ENCODE peak calls at places on chromosomes 1 and 21, in seven cellular contexts. B, T, F, N, P, Q and M are unnamed samples.

GRCh38 chr21:41477641-41478318 is 30.2 kb downstream of the TMPRSS2 start:
- DNase-seq in N (no peak), B (peak), F (peak), T (peak), P (no peak), Q (peak), M (peak)

GRCh38 chr1:109283748-109284600 is 1.0 kb upstream of the PSRC1 start:
- DNase-seq in Q (no peak), T (no peak), N (no peak), B (no peak), P (no peak), F (no peak), M (peak)

GRCh38 chr1:233971753-233972152 is 67.3 kb downstream of the SLC35F3 start:
- DNase-seq in T (no peak), F (no peak), N (no peak), Q (no peak), B (no peak), P (no peak), M (no peak)

GRCh38 chr1:161131721-161132409 is 602 bp downstream of the DEDD start:
- DNase-seq in F (no peak), T (no peak), B (no peak), P (peak), Q (no peak), N (peak), M (no peak)

GRCh38 chr1:156387899-156388813 is 19.1 kb downstream of the RHBG start:
- DNase-seq in N (no peak), Q (no peak), P (no peak), B (peak), T (peak), F (no peak), M (peak)

GRCh38 chr1:216064643-216065042 is 358.6 kb downstream of the USH2A start:
- DNase-seq in P (no peak), B (peak), T (no peak), N (peak), Q (no peak), F (no peak), M (no peak)

GRCh38 chr1:212975607-212975918 is 25.2 kb downstream of the VASH2 start:
- DNase-seq in N (peak), T (no peak), F (no peak), P (peak), Q (no peak), B (no peak), M (no peak)

GRCh38 chr1:94481473-94481933 is 60.1 kb downstream of the F3 start:
- DNase-seq in B (peak), N (peak), T (peak), P (peak), F (peak), Q (peak), M (peak)

GRCh38 chr1:107953551-107953950 is 11.4 kb downstream of the VAV3 start:
- DNase-seq in B (no peak), F (no peak), P (no peak), T (no peak), Q (no peak), N (no peak), M (no peak)

GRCh38 chr1:21245688-21246229 is 44.5 kb downstream of the ECE1 start:
- DNase-seq in N (no peak), P (no peak), F (no peak), Q (no peak), T (no peak), B (no peak), M (no peak)

GRCh38 chr1:21246905-21247642 is 43.2 kb downstream of the ECE1 start:
- DNase-seq in T (no peak), N (no peak), B (peak), P (no peak), Q (no peak), F (no peak), M (no peak)

GRCh38 chr1:21251773-21252471 is 38.3 kb downstream of the ECE1 start:
- DNase-seq in P (peak), Q (no peak), B (peak), T (no peak), N (peak), F (no peak), M (peak)

GRCh38 chr1:21247892-21248715 is 42.2 kb downstream of the ECE1 start:
- DNase-seq in B (no peak), P (no peak), F (no peak), N (no peak), T (no peak), Q (no peak), M (no peak)

GRCh38 chr1:21249940-21250493 is 40.2 kb downstream of the ECE1 start:
- DNase-seq in P (no peak), F (no peak), T (no peak), B (no peak), Q (no peak), N (no peak), M (no peak)
- H3K4ac ChIP-seq in P (no peak), F (no peak), T (no peak), B (no peak), Q (no peak), N (no peak), M (no peak)

GRCh38 chr1:17472814-17473213 is 33.3 kb upstream of the RCC2 start:
- DNase-seq in Q (no peak), P (no peak), B (peak), T (no peak), N (no peak), F (no peak), M (no peak)

GRCh38 chr1:17471393-17471792 is 31.9 kb upstream of the RCC2 start:
- DNase-seq in Q (no peak), B (no peak), F (no peak), N (no peak), P (no peak), T (no peak), M (no peak)

GRCh38 chr1:17480846-17481245 is 41.4 kb upstream of the RCC2 start:
- DNase-seq in F (no peak), B (peak), P (no peak), N (no peak), T (no peak), Q (no peak), M (no peak)

GRCh38 chr1:17470021-17470799 is 30.7 kb upstream of the RCC2 start:
- DNase-seq in F (no peak), P (no peak), N (no peak), Q (peak), T (peak), B (no peak), M (peak)

DNA sequence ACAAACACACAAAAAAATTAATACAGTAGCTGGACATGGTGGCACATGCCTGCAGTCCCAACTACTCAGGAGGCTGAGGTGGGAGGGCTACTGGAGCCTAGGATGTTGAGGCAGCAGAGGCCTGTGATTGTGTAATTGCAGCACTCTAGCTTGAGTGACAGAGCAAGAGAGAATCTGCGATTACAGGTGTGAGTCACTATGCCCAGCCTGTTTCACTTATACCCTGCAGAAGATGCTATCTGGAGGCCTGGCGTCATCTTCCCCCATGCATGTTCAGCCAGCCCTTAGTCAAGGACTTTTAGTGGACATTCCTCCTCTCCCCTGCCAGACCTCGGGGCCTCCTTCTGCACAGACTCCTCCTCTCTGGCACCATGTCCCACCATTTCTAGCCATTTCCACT is 36.3 kb upstream of the RCC2 start:
- DNase-seq in N (peak), F (no peak), T (peak), P (peak), Q (no peak), B (peak), M (no peak)
- H3K27ac ChIP-seq in N (no peak), F (no peak), T (no peak), P (no peak), Q (no peak), B (peak), M (no peak)

GRCh38 chr1:53197301-53198205 is 929 bp downstream of the CPT2 start:
- DNase-seq in F (no peak), P (peak), N (no peak), B (peak), Q (no peak), T (no peak), M (peak)
- H3K4ac ChIP-seq in F (no peak), P (peak), N (peak), B (peak), Q (no peak), T (no peak), M (peak)

GRCh38 chr1:25425098-25426085 is 4.8 kb upstream of the RHCE start:
- DNase-seq in Q (no peak), T (no peak), F (no peak), P (no peak), N (peak), B (peak), M (no peak)
- H3K27ac ChIP-seq in Q (no peak), T (no peak), F (no peak), P (no peak), N (no peak), B (no peak), M (no peak)

GRCh38 chr1:204900721-204901120 is 30.1 kb downstream of the NFASC start:
- DNase-seq in Q (no peak), P (no peak), T (no peak), F (no peak), N (no peak), B (no peak), M (no peak)

GRCh38 chr1:204909109-204909508 is 38.4 kb downstream of the NFASC start:
- DNase-seq in P (no peak), F (no peak), T (no peak), Q (no peak), B (no peak), N (no peak), M (no peak)

GRCh38 chr1:204902674-204903073 is 32.0 kb downstream of the NFASC start:
- DNase-seq in B (no peak), F (no peak), Q (no peak), P (no peak), N (no peak), T (no peak), M (no peak)

DNA sequence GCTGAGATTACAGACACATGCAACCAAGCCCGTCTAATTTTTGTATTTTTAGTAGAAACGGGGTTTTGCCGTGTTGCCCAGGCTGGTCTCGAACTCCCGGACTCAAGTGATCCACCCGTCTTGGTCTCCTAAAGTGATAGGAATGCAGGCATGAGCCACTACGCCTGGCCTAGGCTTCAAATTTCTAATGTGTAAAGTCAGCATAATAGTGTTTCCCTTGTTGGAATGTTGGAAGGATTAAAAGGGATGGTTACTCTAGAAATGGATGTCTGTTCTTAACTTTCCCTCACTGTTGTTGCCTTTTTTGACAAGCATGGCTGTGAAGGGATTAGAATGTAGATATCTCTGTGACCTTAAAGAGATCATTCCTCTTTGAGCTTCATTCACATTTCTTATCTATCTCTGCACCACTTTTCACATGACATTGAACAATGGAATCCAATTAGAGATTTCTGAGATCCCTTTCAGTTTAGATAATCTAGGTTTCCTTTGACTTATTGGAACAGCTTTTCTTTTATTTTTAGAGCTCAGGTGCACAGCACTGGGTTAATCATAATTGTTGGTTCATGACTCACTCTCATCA is 33.7 kb downstream of the NFASC start:
- DNase-seq in P (no peak), T (no peak), F (no peak), N (no peak), Q (no peak), B (peak), M (peak)
- H3K4ac ChIP-seq in P (no peak), T (no peak), F (no peak), N (no peak), Q (no peak), B (no peak), M (no peak)

DNA sequence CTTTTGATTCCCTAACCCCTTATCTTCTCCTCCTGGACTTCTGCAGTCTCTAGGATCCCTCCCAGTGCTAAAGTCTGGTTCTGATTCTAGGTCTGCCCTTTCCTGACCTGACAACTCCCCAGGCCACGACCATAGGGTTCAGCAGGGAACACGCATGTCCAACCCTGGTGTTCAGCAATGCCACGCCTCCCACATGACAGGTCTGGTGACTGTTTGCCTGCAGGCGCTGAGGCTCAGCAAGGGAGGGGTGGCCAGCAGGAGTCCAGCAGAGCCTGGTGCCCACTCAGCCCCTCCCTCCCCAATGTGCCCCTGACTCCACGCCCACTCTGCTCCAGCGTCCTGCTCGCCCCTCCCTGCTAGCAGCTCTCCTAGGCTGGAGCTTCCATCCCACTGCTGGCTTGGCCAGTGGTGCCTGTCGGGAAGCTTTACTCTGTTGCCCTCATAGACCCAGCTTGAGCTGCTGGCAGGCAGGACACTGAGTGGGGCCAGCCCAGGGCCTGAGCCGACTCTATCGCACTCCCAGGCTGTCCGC is 17.3 kb downstream of the SLC9A1 start:
- DNase-seq in T (no peak), F (no peak), Q (no peak), N (no peak), P (peak), B (peak), M (no peak)
- H3K27ac ChIP-seq in T (no peak), F (no peak), Q (no peak), N (no peak), P (no peak), B (peak), M (no peak)

GRCh38 chr1:201704439-201704792 is 124.5 kb upstream of the IPO9 start:
- DNase-seq in F (no peak), N (no peak), Q (no peak), B (no peak), P (no peak), T (no peak), M (no peak)
- H3K4ac ChIP-seq in F (no peak), N (peak), Q (no peak), B (no peak), P (no peak), T (no peak), M (no peak)

DNA sequence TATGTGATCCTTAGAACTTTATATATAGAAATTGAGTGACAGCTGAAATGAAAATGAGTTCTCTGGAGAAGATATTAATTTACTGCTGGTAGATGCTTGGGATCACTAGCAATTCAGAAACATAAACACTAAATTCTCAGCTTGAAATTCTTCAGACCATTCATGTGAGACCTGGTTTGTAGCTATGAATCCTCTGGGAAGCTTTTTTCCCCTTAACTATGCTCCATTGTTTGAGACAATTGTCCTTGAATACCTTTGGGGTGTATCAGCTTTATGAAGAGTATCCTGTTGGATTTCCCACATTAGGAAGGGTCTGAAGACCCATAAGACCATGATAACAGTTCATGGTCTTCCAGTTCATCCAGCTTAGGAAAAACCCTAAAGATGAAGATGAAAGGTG is 4.6 kb upstream of the DENND1B start:
- DNase-seq in B (no peak), N (no peak), Q (no peak), P (no peak), F (no peak), T (no peak), M (no peak)
- H3K27ac ChIP-seq in B (no peak), N (no peak), Q (no peak), P (no peak), F (no peak), T (no peak), M (no peak)

DNA sequence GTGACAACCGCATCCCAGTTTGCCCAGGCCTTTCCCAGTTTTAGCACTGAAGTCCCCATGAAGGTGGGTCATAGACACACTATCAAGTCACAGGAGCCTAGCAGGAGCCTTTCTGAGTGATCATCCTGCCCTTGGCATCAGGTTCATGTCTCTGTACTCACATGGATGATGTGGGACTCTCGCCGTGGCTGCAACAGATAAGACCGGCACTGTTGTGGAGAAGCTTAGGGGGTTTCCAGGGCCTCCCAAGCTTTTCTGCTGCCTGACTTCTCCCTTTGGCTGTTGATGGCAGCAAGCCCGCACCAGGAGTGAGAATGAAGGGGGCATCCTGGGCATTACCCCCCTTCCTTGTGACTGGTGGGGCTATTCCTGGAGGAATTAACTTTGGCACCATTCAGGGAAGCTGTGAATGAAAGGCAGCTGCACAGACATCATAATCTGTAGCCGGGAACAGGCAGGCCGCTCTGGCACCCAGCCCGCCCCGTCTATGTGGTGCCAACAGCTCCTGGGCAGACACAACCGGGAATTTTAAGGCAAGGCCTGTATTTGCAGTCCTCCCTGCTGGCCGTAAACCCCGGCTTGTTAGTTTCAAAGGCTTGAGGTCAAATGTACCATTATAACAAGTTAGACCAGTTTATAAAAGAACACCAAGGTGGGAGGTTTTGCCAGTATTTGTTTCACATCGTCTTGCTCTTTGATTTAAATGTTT is 148.7 kb downstream of the HUNK start:
- DNase-seq in F (no peak), B (no peak), N (no peak), P (no peak), Q (no peak), T (no peak), M (no peak)
- H3K4ac ChIP-seq in F (no peak), B (no peak), N (no peak), P (no peak), Q (no peak), T (no peak), M (no peak)